ENCODE peak calls at places on chromosomes 7 and 10, in nine cellular contexts. Z is A673; B is CD8-positive, alpha-beta T cell; Y is A549; S is GM23338; D is fibroblast of lung; U is neural progenitor cell; A is suprapubic skin; K is tibial nerve. T is an unnamed sample.

GRCh38 chr10:94314913-94315545 is 47.7 kb downstream of the NOC3L start:
- DNase-seq in Z (peak; percentile 11), B (no peak), Y (no peak), S (peak; percentile 32), D (no peak), U (peak; percentile 38), A (no peak), K (no peak), T (no peak)

GRCh38 chr10:46239999-46240683 is 46.7 kb upstream of the ANTXRL start:
- DNase-seq in Z (no peak), B (no peak), Y (no peak), S (no peak), D (no peak), U (no peak), A (no peak), K (no peak), T (no peak)

GRCh38 chr10:71241899-71242620 is 29.7 kb downstream of the UNC5B start:
- DNase-seq in Z (no peak), B (no peak), Y (no peak), S (no peak), D (peak; percentile 54), U (no peak), A (no peak), K (no peak), T (no peak)

GRCh38 chr10:68096913-68097509 is 12.3 kb upstream of the MYPN start:
- DNase-seq in Z (peak; percentile 74), B (no peak), Y (peak; percentile 84), S (peak; percentile 41), D (peak; percentile 96), U (peak; percentile 39), A (no peak), K (no peak), T (peak; percentile 96)

GRCh38 chr10:87850742-87851205 is 12.6 kb downstream of the KLLN start:
- DNase-seq in Z (peak; percentile 74), B (peak; percentile 2), Y (peak; percentile 83), S (peak; percentile 89), D (peak; percentile 70), U (peak; percentile 82), A (no peak), K (peak; percentile 65), T (no peak)

GRCh38 chr10:63637833-63638443 is 116.7 kb downstream of the REEP3 start:
- DNase-seq in Z (no peak), B (no peak), Y (peak; percentile 65), S (no peak), D (no peak), U (no peak), A (no peak), K (no peak), T (no peak)

GRCh38 chr7:86976958-86977357 is 82.5 kb downstream of the ELAPOR2 start:
- DNase-seq in Z (no peak), B (no peak), Y (no peak), S (no peak), D (no peak), U (no peak), A (no peak), K (no peak), T (no peak)

GRCh38 chr7:64313740-64314491 is at the start of gene ZNF736:
- DNase-seq in Z (peak; percentile 39), B (peak; percentile 71), Y (no peak), S (peak; percentile 88), D (peak; percentile 95), U (no peak), A (peak; percentile 95), K (peak; percentile 91), T (peak; percentile 87)

GRCh38 chr10:77029684-77030407 is 607.8 kb downstream of the KCNMA1 start:
- DNase-seq in Z (peak; percentile 14), B (no peak), Y (no peak), S (no peak), D (no peak), U (no peak), A (no peak), K (no peak), T (no peak)

GRCh38 chr10:128859738-128860386 is 607.2 kb upstream of the MGMT start:
- DNase-seq in Z (peak; percentile 73), B (no peak), Y (peak; percentile 32), S (peak; percentile 75), D (peak; percentile 1), U (peak; percentile 56), A (peak; percentile 55), K (peak; percentile 54), T (peak; percentile 20)

GRCh38 chr7:134279336-134279735 is 37.4 kb downstream of the SLC35B4 start:
- DNase-seq in Z (no peak), B (no peak), Y (no peak), S (no peak), D (no peak), U (no peak), A (no peak), K (no peak), T (no peak)

GRCh38 chr7:19744075-19744474 is 29.3 kb downstream of the TMEM196 start:
- DNase-seq in Z (no peak), B (no peak), Y (no peak), S (no peak), D (no peak), U (no peak), A (no peak), K (no peak), T (no peak)
- TF ChIP-seq CTCF in Z (no peak), B (no peak), Y (no peak), S (no peak), D (no peak), U (no peak), A (no peak), K (no peak), T (no peak)

GRCh38 chr7:80916770-80917681 is 1.8 kb downstream of the SEMA3C start:
- DNase-seq in Z (peak; percentile 63), B (no peak), Y (peak; percentile 81), S (peak; percentile 44), D (peak; percentile 92), U (no peak), A (no peak), K (no peak), T (peak; percentile 96)
- H3K27ac ChIP-seq in Z (no peak overlapping the region), B (no peak overlapping the region), Y (peak overlapping the region; percentile 95), S (no peak overlapping the region), D (peak overlapping the region; percentile 1), U (no peak overlapping the region), A (no peak overlapping the region), K (peak overlapping the region; percentile 87), T (peak overlapping the region; percentile 100)

DNA sequence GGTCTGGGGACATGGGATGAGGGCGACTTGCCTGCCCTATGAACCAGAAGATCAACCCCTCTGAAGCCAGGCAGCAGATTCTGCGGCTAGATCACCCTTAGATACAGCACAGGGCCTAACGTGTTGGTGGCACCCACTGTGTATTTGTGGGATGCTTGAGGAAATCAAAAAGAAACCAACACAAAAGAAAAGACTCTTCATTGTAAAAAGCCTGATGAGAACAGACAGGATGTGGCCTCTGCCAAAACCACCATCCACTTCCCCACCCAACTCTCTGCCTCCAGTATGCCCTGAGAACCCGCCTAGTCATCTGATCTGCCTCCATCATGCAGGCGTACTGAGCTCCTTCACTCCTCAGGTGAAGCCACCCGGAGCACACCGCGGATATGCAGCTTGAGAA is 97.2 kb upstream of the INSYN2A start:
- DNase-seq in Z (no peak), B (no peak), Y (no peak), S (no peak), D (no peak), U (no peak), A (no peak), K (no peak), T (no peak)
- TF ChIP-seq CTCF in Z (no peak), B (no peak), Y (no peak), S (no peak), D (no peak), U (no peak), A (no peak), K (no peak), T (no peak)

DNA sequence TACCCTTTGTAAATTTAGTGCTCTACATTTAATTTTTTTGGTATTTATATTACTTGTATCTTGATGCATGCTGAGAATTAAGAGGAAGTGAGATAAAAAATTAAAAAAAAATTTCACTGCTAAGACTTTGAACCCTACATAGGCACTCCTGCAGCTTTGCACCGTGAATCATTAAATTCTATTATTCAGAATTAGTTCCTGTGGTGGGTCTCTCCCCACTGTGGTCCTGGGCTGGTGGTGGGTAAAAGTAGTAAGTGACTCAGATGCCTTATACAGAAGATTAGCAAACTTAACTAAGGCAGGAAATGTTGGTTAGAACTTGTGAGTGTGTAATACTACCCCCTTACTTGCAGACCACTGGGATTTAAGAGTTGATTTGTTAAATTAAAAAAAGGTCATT is 72.6 kb downstream of the AP3M1 start:
- DNase-seq in Z (peak; percentile 83), B (no peak), Y (peak; percentile 45), S (no peak), D (peak; percentile 95), U (no peak), A (no peak), K (no peak), T (no peak)
- H3K27ac ChIP-seq in Z (peak overlapping the region; percentile 90), B (no peak overlapping the region), Y (peak overlapping the region; percentile 77), S (peak overlapping the region; percentile 83), D (no peak overlapping the region), U (no peak overlapping the region), A (no peak overlapping the region), K (no peak overlapping the region), T (no peak overlapping the region)

GRCh38 chr10:97179731-97180366 is 5.9 kb downstream of the SLIT1 start:
- DNase-seq in Z (peak; percentile 93), B (no peak), Y (no peak), S (peak; percentile 92), D (no peak), U (peak; percentile 94), A (no peak), K (no peak), T (no peak)
- TF ChIP-seq CTCF in Z (peak; percentile 77), B (no peak), Y (no peak), S (peak; percentile 60), D (no peak), U (peak; percentile 70), A (no peak), K (peak; percentile 23), T (no peak)

DNA sequence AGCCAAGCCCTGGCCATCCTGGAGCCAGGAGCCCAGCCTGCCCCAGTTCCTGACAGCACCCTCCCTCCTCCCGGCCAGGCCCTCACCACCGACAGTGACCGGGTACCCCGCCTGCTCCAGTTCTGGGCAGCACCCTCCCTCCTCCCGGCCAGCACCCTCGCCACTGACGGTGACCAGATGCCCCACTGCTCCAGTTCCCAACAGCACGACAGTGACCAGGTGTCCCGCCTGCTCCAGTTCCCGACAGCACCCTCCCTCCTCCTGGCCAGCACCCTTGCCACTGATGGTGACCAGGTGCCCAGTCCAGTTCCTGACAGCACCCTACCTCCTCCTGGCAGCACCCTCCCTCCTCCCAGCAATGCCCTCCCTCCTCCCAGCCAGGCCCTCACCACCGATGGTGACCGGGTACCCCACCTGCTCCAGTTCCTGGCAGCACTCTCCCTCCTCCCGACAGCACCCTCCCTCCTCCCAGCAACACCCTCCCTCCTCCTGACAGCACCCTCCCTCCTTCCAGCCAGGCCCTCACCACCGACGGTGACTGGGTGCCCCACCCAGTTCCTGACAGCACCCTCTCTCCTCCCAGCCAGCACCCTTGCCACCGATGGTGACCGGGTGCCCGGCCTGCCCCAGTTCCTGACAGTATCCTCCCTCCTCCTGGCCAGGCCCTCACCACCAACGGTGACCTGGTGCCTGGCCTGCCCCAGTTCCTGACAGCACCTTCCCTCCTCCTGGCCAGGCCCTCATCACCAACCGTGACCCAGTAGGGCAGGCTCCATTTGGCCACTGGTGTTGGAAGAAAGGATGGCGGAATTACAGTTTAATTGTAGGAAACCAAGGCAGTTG is 40.3 kb downstream of the VIPR2 start:
- DNase-seq in Z (no peak), B (no peak), Y (no peak), S (no peak), D (no peak), U (no peak), A (peak; percentile 73), K (no peak), T (no peak)
- H3K27ac ChIP-seq in Z (no peak overlapping the region), B (no peak overlapping the region), Y (no peak overlapping the region), S (no peak overlapping the region), D (no peak overlapping the region), U (no peak overlapping the region), A (no peak overlapping the region), K (no peak overlapping the region), T (no peak overlapping the region)